ENCODE peak calls at places on chromosomes 2 and 18, in seven cellular contexts. F, W, Y, H, D, E and Q are unnamed samples.
A peak's percentile ranks its signal among the peaks of the same experiment; 100 is the strongest.

GRCh38 chr18:61988100-61988499 is 95.3 kb upstream of the RNF152 start:
- DNase-seq in Y (no peak), D (no peak), F (peak; percentile 51), E (no peak), H (no peak), W (no peak), Q (no peak)

GRCh38 chr18:49970288-49970687 is 157.0 kb upstream of the ACAA2 start:
- DNase-seq in E (no peak), F (no peak), Y (no peak), W (no peak), H (no peak), D (no peak), Q (no peak)

GRCh38 chr2:197146995-197147394 is 163.6 kb downstream of the ANKRD44 start:
- DNase-seq in Y (no peak), H (no peak), D (no peak), W (no peak), F (no peak), E (no peak), Q (no peak)

GRCh38 chr18:23703057-23703986 is 14.1 kb downstream of the LAMA3 start:
- DNase-seq in H (peak; percentile 16), E (peak; percentile 44), W (no peak), Y (no peak), F (peak; percentile 77), D (peak; percentile 49), Q (peak; percentile 81)

GRCh38 chr2:84925724-84926376 is 20.4 kb downstream of the TMSB10 start:
- DNase-seq in F (peak; percentile 87), D (peak; percentile 74), H (peak; percentile 99), E (peak; percentile 96), Y (peak; percentile 96), W (peak; percentile 99), Q (peak; percentile 89)

GRCh38 chr2:142586693-142587432 is 290.6 kb upstream of the KYNU start:
- DNase-seq in Y (no peak), E (no peak), D (no peak), F (no peak), H (no peak), W (no peak), Q (no peak)

GRCh38 chr2:65431417-65432226 is 777 bp downstream of the SPRED2 start:
- DNase-seq in D (no peak), F (peak; percentile 43), H (peak; percentile 54), Y (peak; percentile 60), E (peak; percentile 67), W (peak; percentile 47), Q (no peak)

GRCh38 chr2:134712334-134712733 is 6.5 kb downstream of the TMEM163 start:
- DNase-seq in W (no peak), F (no peak), H (no peak), E (no peak), Y (no peak), D (no peak), Q (no peak)

GRCh38 chr18:55014095-55014494 is 54.8 kb upstream of the CCDC68 start:
- DNase-seq in H (no peak), W (no peak), Y (no peak), D (no peak), E (no peak), F (no peak), Q (no peak)

GRCh38 chr2:84902526-84902925 is 2.9 kb upstream of the TMSB10 start:
- DNase-seq in F (no peak), D (no peak), H (no peak), E (no peak), Y (no peak), W (no peak), Q (no peak)

GRCh38 chr2:101697124-101697793 is at the start of gene MAP4K4:
- DNase-seq in D (peak; percentile 71), H (peak; percentile 71), F (peak; percentile 83), Y (peak; percentile 82), W (peak; percentile 74), E (peak; percentile 85), Q (peak; percentile 78)

GRCh38 chr2:46923011-46923669 is 7.5 kb upstream of the MCFD2 start:
- DNase-seq in E (no peak), W (peak; percentile 19), F (peak; percentile 28), Y (no peak), H (no peak), D (no peak), Q (no peak)

GRCh38 chr2:69253893-69254292 is 133.1 kb downstream of the GFPT1 start:
- DNase-seq in H (no peak), F (peak; percentile 97), Y (peak; percentile 80), W (peak; percentile 45), D (peak; percentile 99), E (no peak), Q (peak; percentile 100)

GRCh38 chr18:54440292-54440691 is 82.6 kb downstream of the C18orf54 start:
- DNase-seq in F (no peak), W (no peak), Y (peak; percentile 22), D (no peak), H (peak; percentile 14), E (no peak), Q (no peak)

GRCh38 chr2:128661955-128662564 is 343.4 kb upstream of the HS6ST1 start:
- DNase-seq in W (no peak), D (no peak), Y (no peak), F (no peak), E (no peak), H (no peak), Q (no peak)

GRCh38 chr2:80303825-80304521 is 579 bp downstream of the LRRTM1 start:
- DNase-seq in F (no peak), D (no peak), E (no peak), Y (no peak), H (no peak), W (no peak), Q (no peak)

GRCh38 chr2:226256237-226256636 is 543.4 kb downstream of the IRS1 start:
- DNase-seq in H (no peak), Y (no peak), E (no peak), D (peak; percentile 79), W (peak; percentile 6), F (peak; percentile 42), Q (peak; percentile 62)

GRCh38 chr2:219726916-219727315 is 99.5 kb downstream of the SLC4A3 start:
- DNase-seq in E (no peak), W (no peak), Y (no peak), H (no peak), D (no peak), F (no peak), Q (no peak)

GRCh38 chr2:45353879-45354278 is 257.2 kb downstream of the SRBD1 start:
- DNase-seq in D (peak; percentile 98), Y (no peak), E (no peak), W (no peak), H (no peak), F (peak; percentile 98), Q (peak; percentile 92)

GRCh38 chr2:187577310-187577709 is 23.1 kb upstream of the TFPI start:
- DNase-seq in E (no peak), D (no peak), F (no peak), W (no peak), H (no peak), Y (no peak), Q (no peak)

GRCh38 chr2:200324362-200324761 is 17.9 kb downstream of the SPATS2L start:
- DNase-seq in Y (no peak), F (no peak), H (no peak), W (no peak), D (no peak), E (no peak), Q (no peak)

GRCh38 chr2:15748736-15749323 is 157.2 kb downstream of the DDX1 start:
- DNase-seq in W (no peak), H (peak; percentile 33), D (no peak), F (no peak), E (no peak), Y (no peak), Q (no peak)

GRCh38 chr2:38601463-38602135 is 1.1 kb downstream of the HNRNPLL start:
- DNase-seq in Y (no peak), H (no peak), W (no peak), E (no peak), D (peak; percentile 49), F (peak; percentile 53), Q (no peak)

GRCh38 chr2:143684731-143685364 is 555.6 kb downstream of the ARHGAP15 start:
- DNase-seq in W (no peak), D (no peak), H (no peak), E (no peak), F (no peak), Y (no peak), Q (no peak)

GRCh38 chr2:172647439-172647838 is 88.2 kb upstream of the RAPGEF4 start:
- DNase-seq in H (no peak), Y (no peak), W (no peak), F (peak; percentile 72), E (no peak), D (peak; percentile 71), Q (no peak)

GRCh38 chr2:136000502-136000901 is 15.1 kb upstream of the DARS1 start:
- DNase-seq in D (no peak), F (no peak), Y (no peak), W (no peak), H (no peak), E (no peak), Q (peak; percentile 2)

GRCh38 chr2:240166191-240166590 is 25.7 kb upstream of the OTOS start:
- DNase-seq in D (no peak), E (no peak), W (no peak), F (no peak), Y (no peak), H (no peak), Q (no peak)
- H3K27me3 ChIP-seq in D (peaks cover 5% of the 10 kb centered on the region), E (no peaks in the 10 kb centered on the region), W (peaks cover 91% of the 10 kb centered on the region), F (peaks cover 1% of the 10 kb centered on the region), Y (no peaks in the 10 kb centered on the region), H (no peaks in the 10 kb centered on the region), Q (no peaks in the 10 kb centered on the region)

DNA sequence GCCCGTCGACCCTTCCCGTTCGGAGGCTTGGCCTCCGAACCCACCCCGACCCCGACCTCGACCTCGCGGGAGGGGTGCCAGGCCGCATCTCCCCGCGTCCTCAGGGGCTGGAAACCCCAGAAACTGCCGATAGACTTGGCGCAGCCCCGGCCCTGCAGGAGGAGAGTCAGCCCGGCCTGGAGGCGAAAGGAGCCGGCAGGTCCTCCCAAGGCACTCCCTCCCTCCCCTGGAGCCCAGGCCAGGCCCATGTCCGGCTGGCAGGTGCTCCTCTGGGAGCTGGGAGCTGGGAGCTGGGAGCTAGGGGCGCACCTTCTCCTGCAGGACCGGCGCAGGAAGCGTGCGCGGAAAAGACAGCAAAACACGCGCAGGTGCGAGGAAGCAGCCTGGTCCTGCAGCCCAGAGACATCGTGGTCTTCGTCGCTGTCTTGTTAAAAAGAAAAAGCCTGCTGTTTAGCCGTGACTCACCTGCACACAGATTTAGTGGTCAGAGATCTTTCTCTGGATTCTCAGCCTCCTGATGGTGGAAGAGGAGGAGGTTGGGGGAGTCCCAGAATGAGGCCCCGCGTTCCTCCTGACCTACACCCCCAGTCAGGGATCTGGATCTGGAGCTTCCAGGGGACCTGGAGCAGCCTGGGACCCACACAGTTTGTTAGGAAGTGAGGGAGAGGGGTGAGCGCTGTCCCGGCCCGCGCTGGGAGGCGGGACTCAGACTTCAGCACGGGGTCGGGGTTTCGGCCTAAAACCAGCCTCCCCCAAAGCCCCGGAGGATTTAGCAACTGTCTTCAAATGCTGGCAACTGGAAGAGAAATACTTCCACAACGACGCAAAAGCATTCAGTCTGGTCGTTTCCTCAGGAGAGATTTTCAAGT is 702 bp upstream of the MBP start:
- DNase-seq in F (no peak), D (no peak), H (peak; percentile 66), W (peak; percentile 49), E (no peak), Y (no peak), Q (no peak)
- H3K27me3 ChIP-seq in F (peaks cover 22% of the 10 kb centered on the region), D (no peaks in the 10 kb centered on the region), H (no peaks in the 10 kb centered on the region), W (no peaks in the 10 kb centered on the region), E (no peaks in the 10 kb centered on the region), Y (no peaks in the 10 kb centered on the region), Q (no peaks in the 10 kb centered on the region)

GRCh38 chr18:26549486-26550435 is 1.4 kb upstream of the KCTD1 start:
- DNase-seq in E (no peak), H (peak; percentile 56), F (peak; percentile 57), W (peak; percentile 74), D (peak; percentile 62), Y (peak; percentile 59), Q (no peak)
- H3K27me3 ChIP-seq in E (peaks cover 17% of the 10 kb centered on the region), H (no peaks in the 10 kb centered on the region), F (peaks cover 36% of the 10 kb centered on the region), W (no peaks in the 10 kb centered on the region), D (peaks cover 43% of the 10 kb centered on the region), Y (no peaks in the 10 kb centered on the region), Q (peaks cover 22% of the 10 kb centered on the region)

GRCh38 chr2:60548844-60549243 is 4.6 kb downstream of the BCL11A start:
- DNase-seq in F (no peak), Y (no peak), E (no peak), D (no peak), W (no peak), H (no peak), Q (no peak)
- H3K27me3 ChIP-seq in F (peaks cover 11% of the 10 kb centered on the region), Y (no peaks in the 10 kb centered on the region), E (peaks cover 27% of the 10 kb centered on the region), D (no peaks in the 10 kb centered on the region), W (peaks cover 81% of the 10 kb centered on the region), H (no peaks in the 10 kb centered on the region), Q (no peaks in the 10 kb centered on the region)